ENCODE peak calls at places on chromosomes 4 and X, in nine cellular contexts. B is lung; D is transverse colon; G is T-helper 9 cell; U is substantia nigra; Q is choroid plexus epithelial cell; I is NCI-H1930; X is heart left ventricle; Y is stimulated activated CD4-positive, alpha-beta T cell treated with anti-CD3 and anti-CD28 coated beads, Interleukin-1b, Interleukin-23, amount 100 ng/mL, for 4 hours. T is an unnamed sample.

GRCh38 chr4:143085224-143085623 is 99.5 kb upstream of the USP38 start:
- DNase-seq in B (no peak), D (no peak), G (no peak), U (no peak), Q (peak; percentile 14), I (no peak), X (no peak), Y (no peak), T (no peak)

GRCh38 chrX:13235930-13236329 is 83.9 kb downstream of the ATXN3L start:
- DNase-seq in B (no peak), D (no peak), G (no peak), U (no peak), Q (peak; percentile 39), I (no peak), X (no peak), Y (no peak), T (no peak)

GRCh38 chr4:6256141-6256540 is 13.5 kb upstream of the WFS1 start:
- DNase-seq in B (no peak), D (no peak), G (no peak), U (no peak), Q (no peak), I (no peak), X (no peak), Y (no peak), T (no peak)

GRCh38 chrX:101803451-101803850 is 128.4 kb downstream of the ZMAT1 start:
- DNase-seq in B (no peak), D (no peak), G (no peak), U (no peak), Q (peak; percentile 34), I (no peak), X (no peak), Y (no peak), T (no peak)

GRCh38 chrX:117936162-117936561 is 180.4 kb downstream of the KLHL13 start:
- DNase-seq in B (no peak), D (no peak), G (no peak), U (no peak), Q (no peak), I (no peak), X (no peak), Y (no peak), T (no peak)

GRCh38 chr4:16122225-16122624 is 38.4 kb upstream of the PROM1 start:
- DNase-seq in B (no peak), D (no peak), G (no peak), U (no peak), Q (no peak), I (no peak), X (no peak), Y (no peak), T (no peak)

GRCh38 chrX:124736553-124737240 is 390.3 kb downstream of the SH2D1A start:
- DNase-seq in B (no peak), D (no peak), G (peak; percentile 25), U (no peak), Q (no peak), I (no peak), X (no peak), Y (peak; percentile 30), T (peak; percentile 1)

GRCh38 chrX:51743179-51743957 is at the start of gene GSPT2:
- DNase-seq in B (peak; percentile 70), D (peak; percentile 75), G (peak; percentile 4), U (no peak), Q (peak; percentile 79), I (peak; percentile 54), X (peak; percentile 72), Y (peak; percentile 10), T (peak; percentile 69)

GRCh38 chrX:63754141-63754859 is 30.7 kb downstream of the ARHGEF9 start:
- DNase-seq in B (no peak), D (no peak), G (peak; percentile 13), U (no peak), Q (peak; percentile 26), I (no peak), X (no peak), Y (peak; percentile 8), T (peak; percentile 2)

GRCh38 chrX:100194073-100194775 is 215.8 kb downstream of the PCDH19 start:
- DNase-seq in B (no peak), D (no peak), G (no peak), U (no peak), Q (no peak), I (no peak), X (no peak), Y (no peak), T (no peak)

GRCh38 chrX:53950130-53950733 is 94.0 kb downstream of the PHF8 start:
- DNase-seq in B (no peak), D (no peak), G (no peak), U (no peak), Q (no peak), I (no peak), X (no peak), Y (no peak), T (no peak)

GRCh38 chr4:141132689-141133145 is 552 bp downstream of the RNF150 start:
- DNase-seq in B (no peak), D (peak; percentile 7), G (no peak), U (no peak), Q (no peak), I (no peak), X (peak; percentile 66), Y (no peak), T (peak; percentile 6)

GRCh38 chr4:92776080-92776479 is 472.3 kb downstream of the GRID2 start:
- DNase-seq in B (no peak), D (no peak), G (no peak), U (no peak), Q (no peak), I (no peak), X (no peak), Y (no peak), T (no peak)

GRCh38 chrX:40331353-40331752 is 233.6 kb upstream of the BCOR start:
- DNase-seq in B (no peak), D (no peak), G (no peak), U (no peak), Q (no peak), I (no peak), X (no peak), Y (no peak), T (no peak)

GRCh38 chr4:100086766-100087431 is 103.4 kb downstream of the DDIT4L start:
- DNase-seq in B (no peak), D (no peak), G (no peak), U (no peak), Q (no peak), I (no peak), X (no peak), Y (no peak), T (peak; percentile 3)

GRCh38 chr4:143389543-143390195 is 53.0 kb downstream of the GAB1 start:
- DNase-seq in B (no peak), D (no peak), G (no peak), U (no peak), Q (peak; percentile 71), I (no peak), X (no peak), Y (no peak), T (no peak)

GRCh38 chrX:117839544-117839943 is 277.1 kb downstream of the KLHL13 start:
- DNase-seq in B (no peak), D (no peak), G (no peak), U (no peak), Q (no peak), I (no peak), X (no peak), Y (no peak), T (no peak)

GRCh38 chr4:10611673-10612072 is 72.9 kb downstream of the CLNK start:
- DNase-seq in B (no peak), D (no peak), G (no peak), U (no peak), Q (peak; percentile 88), I (no peak), X (no peak), Y (no peak), T (peak; percentile 53)

GRCh38 chr4:81084029-81084428 is 53.5 kb downstream of the BMP3 start:
- DNase-seq in B (no peak), D (no peak), G (no peak), U (no peak), Q (peak; percentile 64), I (no peak), X (no peak), Y (no peak), T (no peak)

GRCh38 chrX:131895002-131895401 is 128.1 kb upstream of the STK26 start:
- DNase-seq in B (no peak), D (no peak), G (no peak), U (no peak), Q (peak; percentile 0), I (no peak), X (no peak), Y (no peak), T (no peak)